ENCODE peak calls at places on chromosomes 6 and 20, in eight cellular contexts. D is neural progenitor cell; N is GM20000; Q is endothelial cell; W is neural crest cell; E is A673; L is bronchial epithelial cell; U is CD8-positive, alpha-beta T cell. G is an unnamed sample.
A peak's percentile ranks its signal among the peaks of the same experiment; 100 is the strongest.

GRCh38 chr6:14068133-14068532 is 49.4 kb upstream of the CD83 start:
- DNase-seq in D (no peak), N (no peak), Q (no peak), W (no peak), E (no peak), L (peak; percentile 49), U (no peak), G (no peak)

GRCh38 chr6:137363805-137364138 is 130.4 kb downstream of the OLIG3 start:
- DNase-seq in D (no peak), N (no peak), Q (no peak), W (no peak), E (no peak), L (peak; percentile 41), U (no peak), G (no peak)

GRCh38 chr20:59355242-59355641 is 54.8 kb downstream of the EDN3 start:
- DNase-seq in D (no peak), N (no peak), Q (no peak), W (no peak), E (no peak), L (no peak), U (no peak), G (no peak)

GRCh38 chr6:31485063-31485462 is 12.9 kb upstream of the MICB start:
- DNase-seq in D (no peak), N (no peak), Q (no peak), W (no peak), E (no peak), L (no peak), U (no peak), G (no peak)

GRCh38 chr20:8880085-8880853 is 188.6 kb upstream of the PLCB4 start:
- DNase-seq in D (no peak), N (no peak), Q (no peak), W (no peak), E (no peak), L (no peak), U (no peak), G (no peak)

GRCh38 chr6:1949533-1949932 is 295.9 kb downstream of the GMDS start:
- DNase-seq in D (no peak), N (no peak), Q (no peak), W (no peak), E (no peak), L (peak; percentile 13), U (no peak), G (no peak)

GRCh38 chr6:125699591-125699990 is 49.8 kb upstream of the HEY2 start:
- DNase-seq in D (no peak), N (no peak), Q (no peak), W (no peak), E (no peak), L (no peak), U (no peak), G (no peak)

GRCh38 chr6:43644940-43645612 is at the start of gene RSPH9:
- DNase-seq in D (peak; percentile 97), N (peak; percentile 72), Q (peak; percentile 61), W (peak; percentile 67), E (peak; percentile 61), L (peak; percentile 49), U (no peak), G (peak; percentile 81)

GRCh38 chr6:135875446-135875845 is 23.9 kb downstream of the PDE7B start:
- DNase-seq in D (no peak), N (no peak), Q (no peak), W (no peak), E (no peak), L (no peak), U (no peak), G (no peak)

GRCh38 chr6:144922120-144922722 is 637.1 kb downstream of the UTRN start:
- DNase-seq in D (no peak), N (no peak), Q (no peak), W (no peak), E (no peak), L (no peak), U (no peak), G (no peak)

GRCh38 chr20:44728835-44729342 is 13.7 kb downstream of the CCN5 start:
- DNase-seq in D (peak; percentile 36), N (no peak), Q (no peak), W (no peak), E (peak; percentile 64), L (peak; percentile 90), U (no peak), G (no peak)

GRCh38 chr20:44724423-44725091 is 9.4 kb downstream of the CCN5 start:
- DNase-seq in D (no peak), N (no peak), Q (no peak), W (no peak), E (no peak), L (no peak), U (no peak), G (no peak)

GRCh38 chr20:44725852-44726251 is 10.7 kb downstream of the CCN5 start:
- DNase-seq in D (no peak), N (no peak), Q (no peak), W (no peak), E (no peak), L (no peak), U (no peak), G (no peak)

GRCh38 chr20:44723798-44724362 is 8.7 kb downstream of the CCN5 start:
- DNase-seq in D (no peak), N (no peak), Q (no peak), W (no peak), E (no peak), L (no peak), U (no peak), G (no peak)

GRCh38 chr20:44727039-44727438 is 11.9 kb downstream of the CCN5 start:
- DNase-seq in D (no peak), N (no peak), Q (no peak), W (no peak), E (no peak), L (no peak), U (no peak), G (no peak)
- TF ChIP-seq CTCF in D (peak; percentile 15), N (no peak), Q (no peak), W (no peak), E (no peak), L (no peak), U (no peak), G (no peak)

GRCh38 chr6:53066874-53067273 is 1.7 kb downstream of the FBXO9 start:
- DNase-seq in D (no peak), N (no peak), Q (no peak), W (no peak), E (no peak), L (no peak), U (no peak), G (no peak)

GRCh38 chr6:53065266-53066058 is at the start of gene FBXO9:
- DNase-seq in D (peak; percentile 89), N (peak; percentile 89), Q (peak; percentile 73), W (peak; percentile 69), E (peak; percentile 75), L (no peak), U (peak; percentile 49), G (peak; percentile 86)

GRCh38 chr6:53066059-53066406 is 829 bp downstream of the FBXO9 start:
- DNase-seq in D (no peak), N (peak; percentile 22), Q (peak; percentile 30), W (no peak), E (peak; percentile 58), L (no peak), U (peak; percentile 4), G (peak; percentile 22)

GRCh38 chr6:53062369-53062639 is 2.9 kb upstream of the FBXO9 start:
- DNase-seq in D (no peak), N (no peak), Q (no peak), W (no peak), E (no peak), L (no peak), U (no peak), G (no peak)

DNA sequence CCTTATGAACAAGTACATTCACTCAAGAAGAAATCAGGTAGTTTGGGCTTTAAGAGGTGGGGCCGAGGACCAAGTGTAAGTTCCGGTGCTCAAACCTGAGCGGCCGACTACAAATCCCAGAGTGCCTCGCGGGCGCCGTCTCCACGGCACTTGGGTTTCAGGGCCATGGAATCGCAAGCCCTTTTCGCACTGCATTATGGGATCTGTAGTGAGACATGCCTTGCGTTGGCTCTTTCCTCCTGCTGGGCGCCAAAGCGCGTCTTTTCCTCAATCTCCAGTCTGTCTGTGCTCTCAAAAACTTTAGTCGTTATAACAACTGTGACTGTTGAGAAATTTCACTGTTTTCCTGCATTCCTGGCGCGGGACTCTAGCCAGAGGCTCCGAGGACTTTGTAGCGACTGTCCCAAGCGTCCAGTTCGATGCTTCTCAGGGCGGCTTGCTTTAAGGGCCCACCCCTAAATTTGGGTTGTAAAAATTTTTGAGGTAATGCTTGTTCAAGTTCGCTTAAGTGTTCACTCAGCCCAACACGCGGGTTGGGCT is 408 bp upstream of the FBXO9 start:
- DNase-seq in D (peak; percentile 98), N (peak; percentile 94), Q (peak; percentile 89), W (peak; percentile 83), E (peak; percentile 98), L (peak; percentile 98), U (peak; percentile 93), G (peak; percentile 92)
- TF ChIP-seq CTCF in D (no peak), N (no peak), Q (no peak), W (peak; percentile 29), E (no peak), L (no peak), U (no peak), G (no peak)

DNA sequence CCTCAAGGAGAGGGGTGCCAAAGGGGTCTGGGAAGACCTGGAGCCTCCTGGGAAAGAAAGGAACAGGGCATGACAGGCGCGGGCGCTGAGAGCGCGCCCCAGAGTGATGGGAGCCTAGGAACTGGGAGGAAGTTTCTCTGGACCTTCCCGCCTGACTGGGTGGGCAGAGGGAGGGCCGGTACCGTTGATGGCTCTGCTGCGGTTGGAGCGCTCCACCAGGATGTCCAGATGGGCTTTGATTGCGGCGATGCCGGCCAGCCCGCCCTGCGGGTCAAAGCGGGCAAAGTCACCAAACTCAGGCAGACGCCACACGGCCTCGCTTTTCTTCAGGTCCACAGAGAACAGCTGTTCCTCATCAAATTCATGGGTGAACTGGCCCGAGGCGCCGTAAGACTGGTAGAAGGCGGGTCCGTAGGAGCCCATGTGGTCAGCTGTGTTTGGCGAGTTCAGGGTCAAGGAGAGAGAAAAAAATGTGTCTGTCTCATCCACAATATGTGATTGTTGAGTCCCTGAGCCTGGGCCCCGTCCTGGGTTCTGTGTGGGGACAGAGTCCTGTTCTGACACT is 1.5 kb downstream of the HLA-DOA start:
- DNase-seq in D (no peak), N (no peak), Q (no peak), W (no peak), E (no peak), L (no peak), U (no peak), G (peak; percentile 9)
- TF ChIP-seq CTCF in D (no peak), N (no peak), Q (no peak), W (no peak), E (no peak), L (no peak), U (no peak), G (no peak)

DNA sequence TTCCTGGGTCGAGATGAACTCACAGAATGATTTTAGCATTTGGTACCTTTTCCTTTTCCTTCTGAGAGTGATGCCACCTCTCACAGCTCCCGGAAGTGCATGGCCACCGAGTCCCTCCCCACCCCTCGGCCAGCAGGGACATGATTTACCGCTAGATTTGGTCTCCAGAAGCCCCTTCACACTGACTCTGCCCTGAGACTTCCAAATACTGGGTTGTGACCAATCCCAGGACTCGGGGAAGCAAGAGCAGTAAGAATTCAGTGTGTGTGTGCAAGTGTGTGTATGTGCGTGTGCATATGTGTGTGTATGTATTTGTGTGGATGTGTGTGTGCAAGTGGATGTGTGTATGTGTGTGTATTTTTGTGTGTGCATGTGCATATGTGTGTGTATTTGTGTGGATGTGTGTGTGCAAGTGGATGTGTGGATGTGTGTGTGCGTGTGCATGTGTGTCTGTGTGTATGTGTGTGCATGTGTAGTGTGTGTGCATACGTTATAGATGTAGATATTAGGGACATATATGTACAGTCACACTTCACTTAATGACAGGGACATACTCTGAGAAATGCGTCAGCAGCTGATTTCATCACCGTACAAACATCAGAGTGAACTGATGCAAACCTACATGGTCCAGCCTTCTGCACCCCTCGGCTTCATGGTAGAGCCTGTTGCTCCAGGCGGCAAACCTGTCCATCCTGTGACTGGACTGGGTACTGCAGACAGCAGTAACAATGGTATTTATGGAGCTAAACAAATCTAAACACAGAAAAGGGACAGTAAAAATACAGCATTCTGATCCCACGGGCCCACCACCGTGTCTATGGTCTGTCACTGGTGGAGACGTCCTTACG is 374.5 kb downstream of the TAF4 start:
- DNase-seq in D (no peak), N (no peak), Q (no peak), W (no peak), E (no peak), L (no peak), U (no peak), G (no peak)
- TF ChIP-seq CTCF in D (no peak), N (no peak), Q (no peak), W (no peak), E (no peak), L (no peak), U (no peak), G (no peak)

G was measured in GM10248.